ENCODE peak calls at places on chromosomes 5 and 9, in eight cellular contexts. Q is HCT116, W is A549, G is HL-60, D is K562, S is HepG2, X is GM23338, Y is Panc1. M is an unnamed sample.

GRCh38 chr9:86667307-86667706 is 280.0 kb downstream of the GAS1 start:
- DNase-seq in Q (no peak), W (no peak), G (no peak), D (no peak), S (no peak), X (no peak), Y (no peak), M (no peak)

GRCh38 chr5:73273379-73274050 is 100.5 kb downstream of the TMEM174 start:
- DNase-seq in Q (no peak), W (peak; percentile 83), G (no peak), D (no peak), S (peak; percentile 6), X (no peak), Y (no peak), M (no peak)

GRCh38 chr9:125492719-125493118 is 214.3 kb downstream of the MAPKAP1 start:
- DNase-seq in Q (no peak), W (no peak), G (no peak), D (no peak), S (no peak), X (no peak), Y (no peak), M (no peak)

GRCh38 chr5:104498281-104498680 is 935.7 kb upstream of the NUDT12 start:
- DNase-seq in Q (no peak), W (no peak), G (no peak), D (no peak), S (no peak), X (no peak), Y (no peak), M (no peak)

GRCh38 chr5:43099615-43100014 is 21.1 kb upstream of the ZNF131 start:
- DNase-seq in Q (no peak), W (no peak), G (no peak), D (no peak), S (no peak), X (no peak), Y (no peak), M (no peak)

GRCh38 chr5:112353678-112354077 is 65.4 kb downstream of the EPB41L4A start:
- DNase-seq in Q (no peak), W (no peak), G (no peak), D (no peak), S (no peak), X (no peak), Y (no peak), M (no peak)

GRCh38 chr9:131565369-131565768 is 20.0 kb downstream of the PRRT1B start:
- DNase-seq in Q (no peak), W (no peak), G (no peak), D (no peak), S (no peak), X (no peak), Y (no peak), M (no peak)

GRCh38 chr5:1563617-1564181 is 39.9 kb upstream of the LPCAT1 start:
- DNase-seq in Q (no peak), W (no peak), G (no peak), D (peak; percentile 21), S (no peak), X (no peak), Y (no peak), M (no peak)

GRCh38 chr5:34626036-34626435 is 30.1 kb upstream of the RAI14 start:
- DNase-seq in Q (no peak), W (peak; percentile 61), G (no peak), D (no peak), S (no peak), X (no peak), Y (peak; percentile 25), M (no peak)

GRCh38 chr9:107707915-107708441 is 218.4 kb upstream of the KLF4 start:
- DNase-seq in Q (no peak), W (peak; percentile 61), G (no peak), D (peak; percentile 38), S (no peak), X (no peak), Y (no peak), M (no peak)

GRCh38 chr5:109399092-109399759 is 10.5 kb downstream of the PJA2 start:
- DNase-seq in Q (no peak), W (no peak), G (no peak), D (peak; percentile 15), S (no peak), X (no peak), Y (no peak), M (no peak)

GRCh38 chr9:130860458-130861316 is 25.6 kb downstream of the ABL1 start:
- DNase-seq in Q (peak; percentile 26), W (peak; percentile 39), G (no peak), D (peak; percentile 94), S (no peak), X (peak; percentile 58), Y (no peak), M (no peak)

GRCh38 chr9:81871695-81872094 is 56.5 kb upstream of the SPATA31D4 start:
- DNase-seq in Q (no peak), W (peak; percentile 44), G (no peak), D (no peak), S (no peak), X (no peak), Y (no peak), M (no peak)

GRCh38 chr5:38551020-38552017 is 5.1 kb downstream of the LIFR start:
- DNase-seq in Q (peak; percentile 23), W (peak; percentile 65), G (no peak), D (peak; percentile 25), S (peak; percentile 59), X (peak; percentile 80), Y (no peak), M (peak; percentile 52)

GRCh38 chr9:99075246-99075912 is 29.5 kb upstream of the TGFBR1 start:
- DNase-seq in Q (no peak), W (no peak), G (no peak), D (peak; percentile 90), S (no peak), X (no peak), Y (no peak), M (no peak)

GRCh38 chr9:137492464-137493162 is 33.5 kb upstream of the NSMF start:
- DNase-seq in Q (peak; percentile 42), W (peak; percentile 58), G (no peak), D (peak; percentile 99), S (no peak), X (peak; percentile 73), Y (no peak), M (peak; percentile 84)

GRCh38 chr9:109600142-109600541 is 102.0 kb upstream of the PTPN3 start:
- DNase-seq in Q (no peak), W (no peak), G (no peak), D (no peak), S (no peak), X (peak; percentile 7), Y (no peak), M (no peak)

DNA sequence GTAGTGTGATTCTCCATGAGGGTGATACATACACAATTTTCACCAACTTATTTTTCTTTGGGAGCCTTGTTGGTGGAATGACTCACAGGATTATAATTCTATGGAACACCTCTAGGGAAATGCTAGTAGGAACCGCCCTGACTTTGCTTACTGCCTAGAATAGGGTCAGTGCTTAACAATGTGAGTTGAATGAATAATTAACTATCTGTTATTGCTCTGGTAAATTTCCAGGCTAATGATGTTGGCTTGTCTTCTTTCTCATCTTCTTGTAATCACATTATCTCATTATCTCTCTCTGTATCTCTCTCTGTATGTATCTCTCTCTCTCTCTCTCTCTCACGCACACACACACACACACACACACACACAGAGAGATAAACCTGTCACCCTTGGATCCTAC is 291.1 kb downstream of the TRIM32 start:
- DNase-seq in Q (no peak), W (peak; percentile 21), G (no peak), D (no peak), S (no peak), X (no peak), Y (no peak), M (no peak)
- TF ChIP-seq REST in Q (no peak), W (no peak), G (no peak), D (no peak), S (no peak), X (no peak), Y (no peak), M (no peak)

DNA sequence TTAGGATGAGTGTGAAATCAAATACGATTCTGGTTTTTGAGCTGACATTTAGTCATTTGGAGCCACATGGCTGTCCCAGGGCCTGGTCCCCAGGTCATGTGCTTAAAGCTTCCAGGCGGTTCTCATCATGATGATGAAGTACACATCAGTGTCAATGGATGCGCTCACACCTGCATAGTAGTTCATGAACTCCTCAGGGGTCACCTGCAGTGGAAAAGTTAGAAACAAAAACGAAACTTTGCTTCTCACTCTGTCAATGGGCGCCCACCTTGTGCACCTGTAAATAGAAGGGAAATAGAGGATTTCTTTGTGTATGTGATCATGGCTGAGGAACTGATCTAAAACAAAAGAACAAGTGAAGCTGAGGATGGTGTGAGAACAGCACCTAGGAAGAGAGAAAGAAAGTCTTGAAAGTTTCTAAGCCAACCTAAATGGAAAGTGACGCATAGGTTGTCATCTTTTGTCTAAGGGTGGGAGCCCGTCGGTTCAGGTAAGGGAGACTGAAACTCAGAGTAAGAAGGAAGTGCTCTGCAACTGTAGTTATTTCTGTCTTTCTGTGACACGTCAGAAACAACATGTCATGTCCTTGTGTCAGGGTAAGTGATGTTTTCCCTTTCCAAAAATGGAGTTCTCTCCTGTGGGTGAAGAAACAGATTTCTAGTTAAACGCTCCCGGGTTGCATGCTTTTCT is 33.8 kb downstream of the CAPSL start:
- DNase-seq in Q (no peak), W (no peak), G (no peak), D (no peak), S (no peak), X (no peak), Y (no peak), M (no peak)
- TF ChIP-seq REST in Q (no peak), W (no peak), G (no peak), D (no peak), S (no peak), X (no peak), Y (no peak), M (no peak)

DNA sequence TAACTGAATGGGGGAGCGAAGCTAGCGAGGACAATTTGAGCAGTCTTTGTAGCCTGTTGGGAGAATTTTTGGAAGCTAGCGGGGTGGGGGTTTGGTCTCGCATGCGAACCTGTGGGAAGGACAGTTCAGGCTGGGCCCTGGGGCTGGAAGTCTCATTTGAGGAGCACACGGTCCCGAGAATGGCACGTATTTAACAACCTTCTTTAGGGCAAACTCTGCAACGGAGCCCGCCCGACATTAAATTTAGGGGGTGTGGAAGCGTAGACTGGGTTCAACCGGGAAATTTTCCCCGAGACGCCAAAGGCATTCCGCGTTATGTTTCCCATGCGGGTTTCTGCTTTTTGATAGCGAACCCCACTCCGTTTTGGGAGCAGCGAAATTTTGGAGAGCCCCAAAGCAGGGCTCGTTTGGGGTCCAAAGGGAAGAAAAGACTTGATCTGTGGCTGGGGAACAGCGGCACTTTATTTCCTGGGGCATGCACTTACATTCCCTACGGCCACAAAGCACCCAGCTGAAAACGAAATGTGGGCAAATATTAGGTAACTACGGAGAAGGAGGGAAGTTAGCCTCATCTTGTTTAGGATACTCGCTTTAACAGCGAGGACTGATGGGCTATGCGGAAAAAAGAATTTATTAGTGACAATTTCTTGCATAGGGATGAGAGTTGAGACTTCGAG is 35.3 kb upstream of the NFIB start:
- DNase-seq in Q (no peak), W (no peak), G (no peak), D (no peak), S (no peak), X (no peak), Y (no peak), M (peak; percentile 11)
- TF ChIP-seq REST in Q (no peak), W (no peak), G (no peak), D (no peak), S (no peak), X (no peak), Y (no peak), M (no peak)

DNA sequence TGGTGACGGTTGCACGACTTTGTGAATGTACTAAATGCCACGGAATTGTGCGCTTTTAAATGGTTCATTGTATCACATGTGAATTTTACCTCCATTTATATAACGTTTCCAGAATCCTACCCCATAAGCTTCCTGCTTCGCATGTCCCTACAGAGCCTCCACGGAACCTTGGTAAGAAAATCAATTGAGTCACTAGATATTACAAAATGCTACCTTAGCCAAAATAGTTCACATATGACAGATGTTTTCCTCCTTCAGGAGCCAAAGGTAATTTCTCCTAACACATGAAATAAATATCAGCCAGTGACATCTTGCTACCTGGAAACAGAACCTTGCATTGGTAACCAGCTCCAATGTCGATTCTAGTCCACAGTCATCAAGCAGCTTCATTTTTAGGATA is 125.1 kb downstream of the TTLL11 start:
- DNase-seq in Q (no peak), W (no peak), G (no peak), D (no peak), S (no peak), X (no peak), Y (no peak), M (no peak)
- TF ChIP-seq REST in Q (no peak), W (no peak), G (no peak), D (no peak), S (no peak), X (no peak), Y (no peak), M (no peak)

M was measured in SK-N-SH.